ENCODE peak calls at places on chromosomes 3 and 15, in four cellular contexts. One of them, this sample, is unnamed.

GRCh38 chr3:71868891-71869290 is 83.9 kb upstream of the PROK2 start:
- DNase-seq in T-helper 9 cell: no peak
- DNase-seq in germinal center: no peak
- DNase-seq in neural crest cell: no peak
- DNase-seq in this sample: no peak

GRCh38 chr3:196931157-196931556 is 11.2 kb downstream of the NCBP2 start:
- DNase-seq in T-helper 9 cell: no peak
- DNase-seq in germinal center: peak; percentile 34
- DNase-seq in neural crest cell: no peak
- DNase-seq in this sample: no peak

GRCh38 chr3:25473246-25473645 is 45.2 kb downstream of the RARB start:
- DNase-seq in T-helper 9 cell: no peak
- DNase-seq in germinal center: no peak
- DNase-seq in neural crest cell: peak; percentile 15
- DNase-seq in this sample: no peak

GRCh38 chr3:56926513-56927282 is 124.9 kb upstream of the ARHGEF3 start:
- DNase-seq in T-helper 9 cell: no peak
- DNase-seq in germinal center: no peak
- DNase-seq in neural crest cell: no peak
- DNase-seq in this sample: no peak

GRCh38 chr15:101201411-101202174 is 50.3 kb downstream of the CHSY1 start:
- DNase-seq in T-helper 9 cell: no peak
- DNase-seq in germinal center: no peak
- DNase-seq in neural crest cell: peak; percentile 39
- DNase-seq in this sample: peak; percentile 95

GRCh38 chr3:45864760-45865567 is 21.4 kb upstream of the CCR9 start:
- DNase-seq in T-helper 9 cell: no peak
- DNase-seq in germinal center: no peak
- DNase-seq in neural crest cell: no peak
- DNase-seq in this sample: no peak

GRCh38 chr3:169710619-169711018 is 47.1 kb upstream of the MECOM start:
- DNase-seq in T-helper 9 cell: no peak
- DNase-seq in germinal center: no peak
- DNase-seq in neural crest cell: no peak
- DNase-seq in this sample: no peak

GRCh38 chr15:96347181-96348111 is 16.9 kb downstream of the NR2F2 start:
- DNase-seq in T-helper 9 cell: no peak
- DNase-seq in germinal center: no peak
- DNase-seq in neural crest cell: peak; percentile 57
- DNase-seq in this sample: peak; percentile 79

GRCh38 chr3:62962656-62963055 is 87.4 kb upstream of the CADPS start:
- DNase-seq in T-helper 9 cell: no peak
- DNase-seq in germinal center: no peak
- DNase-seq in neural crest cell: no peak
- DNase-seq in this sample: no peak

GRCh38 chr3:10260211-10260701 is 12.0 kb downstream of the TATDN2 start:
- DNase-seq in T-helper 9 cell: no peak
- DNase-seq in germinal center: no peak
- DNase-seq in neural crest cell: no peak
- DNase-seq in this sample: no peak

This sample was measured in H9.